ENCODE peak calls at places on chromosomes 13 and 19, in six cellular contexts. One of them, this sample, is unnamed.

GRCh38 chr13:52128714-52129700 is at the start of gene NEK5:
- DNase-seq in naive B cell: peak
- DNase-seq in transverse colon: peak
- DNase-seq in glutamatergic neuron: peak
- DNase-seq in HFFc6: peak
- DNase-seq in CD4-positive, alpha-beta T cell: peak
- DNase-seq in this sample: peak

GRCh38 chr19:4831351-4832340 is at the start of gene TICAM1:
- DNase-seq in glutamatergic neuron: no peak
- DNase-seq in HFFc6: peak
- DNase-seq in CD4-positive, alpha-beta T cell: peak
- DNase-seq in transverse colon: peak
- DNase-seq in naive B cell: peak
- DNase-seq in this sample: peak

GRCh38 chr19:48830088-48830487 is 6.2 kb downstream of the HSD17B14 start:
- DNase-seq in naive B cell: no peak
- DNase-seq in transverse colon: no peak
- DNase-seq in CD4-positive, alpha-beta T cell: no peak
- DNase-seq in glutamatergic neuron: no peak
- DNase-seq in HFFc6: no peak
- DNase-seq in this sample: no peak

GRCh38 chr19:8081569-8082550 is 29.3 kb downstream of the CCL25 start:
- DNase-seq in glutamatergic neuron: no peak
- DNase-seq in naive B cell: no peak
- DNase-seq in CD4-positive, alpha-beta T cell: no peak
- DNase-seq in transverse colon: no peak
- DNase-seq in HFFc6: no peak
- DNase-seq in this sample: no peak

GRCh38 chr19:31204115-31204514 is 145.1 kb downstream of the TSHZ3 start:
- DNase-seq in HFFc6: no peak
- DNase-seq in naive B cell: no peak
- DNase-seq in glutamatergic neuron: no peak
- DNase-seq in CD4-positive, alpha-beta T cell: no peak
- DNase-seq in transverse colon: no peak
- DNase-seq in this sample: no peak

GRCh38 chr19:5407356-5407755 is 47.9 kb upstream of the ZNRF4 start:
- DNase-seq in glutamatergic neuron: no peak
- DNase-seq in naive B cell: no peak
- DNase-seq in transverse colon: no peak
- DNase-seq in HFFc6: peak
- DNase-seq in CD4-positive, alpha-beta T cell: no peak
- DNase-seq in this sample: no peak

GRCh38 chr19:14385492-14385891 is 4.2 kb downstream of the ADGRE5 start:
- DNase-seq in glutamatergic neuron: no peak
- DNase-seq in naive B cell: no peak
- DNase-seq in CD4-positive, alpha-beta T cell: no peak
- DNase-seq in transverse colon: no peak
- DNase-seq in HFFc6: no peak
- DNase-seq in this sample: no peak

GRCh38 chr19:50893047-50893737 is 18.0 kb downstream of the KLK4 start:
- DNase-seq in transverse colon: no peak
- DNase-seq in CD4-positive, alpha-beta T cell: no peak
- DNase-seq in HFFc6: no peak
- DNase-seq in naive B cell: no peak
- DNase-seq in glutamatergic neuron: no peak
- DNase-seq in this sample: no peak

GRCh38 chr13:67841071-67841470 is 610.9 kb upstream of the PCDH9 start:
- DNase-seq in CD4-positive, alpha-beta T cell: no peak
- DNase-seq in glutamatergic neuron: no peak
- DNase-seq in naive B cell: no peak
- DNase-seq in HFFc6: no peak
- DNase-seq in transverse colon: no peak
- DNase-seq in this sample: no peak

GRCh38 chr19:3017923-3018322 is 11.2 kb downstream of the TLE2 start:
- DNase-seq in transverse colon: no peak
- DNase-seq in glutamatergic neuron: no peak
- DNase-seq in naive B cell: no peak
- DNase-seq in CD4-positive, alpha-beta T cell: no peak
- DNase-seq in HFFc6: no peak
- DNase-seq in this sample: no peak

GRCh38 chr13:105336706-105337582 is 1198.5 kb downstream of the EFNB2 start:
- DNase-seq in HFFc6: no peak
- DNase-seq in CD4-positive, alpha-beta T cell: no peak
- DNase-seq in glutamatergic neuron: no peak
- DNase-seq in naive B cell: no peak
- DNase-seq in transverse colon: no peak
- DNase-seq in this sample: peak

GRCh38 chr19:28184997-28185396 is 1028.0 kb downstream of the UQCRFS1 start:
- DNase-seq in glutamatergic neuron: no peak
- DNase-seq in transverse colon: no peak
- DNase-seq in CD4-positive, alpha-beta T cell: no peak
- DNase-seq in naive B cell: no peak
- DNase-seq in HFFc6: no peak
- DNase-seq in this sample: no peak

GRCh38 chr19:15631817-15632216 is 8.9 kb upstream of the CYP4F3 start:
- DNase-seq in naive B cell: no peak
- DNase-seq in CD4-positive, alpha-beta T cell: no peak
- DNase-seq in HFFc6: no peak
- DNase-seq in glutamatergic neuron: peak
- DNase-seq in transverse colon: peak
- DNase-seq in this sample: peak

GRCh38 chr19:48364564-48365363 is 597 bp downstream of the SYNGR4 start:
- DNase-seq in naive B cell: no peak
- DNase-seq in CD4-positive, alpha-beta T cell: no peak
- DNase-seq in transverse colon: peak
- DNase-seq in glutamatergic neuron: no peak
- DNase-seq in HFFc6: no peak
- DNase-seq in this sample: no peak

GRCh38 chr19:29663861-29664752 is 1.2 kb upstream of the PLEKHF1 start:
- DNase-seq in CD4-positive, alpha-beta T cell: no peak
- DNase-seq in transverse colon: no peak
- DNase-seq in HFFc6: peak
- DNase-seq in naive B cell: no peak
- DNase-seq in glutamatergic neuron: no peak
- DNase-seq in this sample: no peak

GRCh38 chr13:97030705-97031452 is 36.6 kb upstream of the OXGR1 start:
- DNase-seq in glutamatergic neuron: no peak
- DNase-seq in HFFc6: peak
- DNase-seq in CD4-positive, alpha-beta T cell: no peak
- DNase-seq in naive B cell: no peak
- DNase-seq in transverse colon: no peak
- DNase-seq in this sample: peak

GRCh38 chr13:51643114-51643881 is 59.0 kb downstream of the WDFY2 start:
- DNase-seq in HFFc6: peak
- DNase-seq in CD4-positive, alpha-beta T cell: no peak
- DNase-seq in naive B cell: no peak
- DNase-seq in glutamatergic neuron: no peak
- DNase-seq in transverse colon: no peak
- DNase-seq in this sample: peak